ENCODE peak calls at places on chromosomes 5 and 9, in nine cellular contexts. P is ascending aorta, D is A673, E is A549, I is heart left ventricle, J is endothelial cell of umbilical vein, O is tibial artery, N is fibroblast of lung, F is AG10803. W is an unnamed sample.

GRCh38 chr5:156631005-156631404 is 219.1 kb upstream of the PPP1R2B start:
- DNase-seq in P (no peak), N (no peak), O (no peak), I (no peak), J (no peak), E (no peak), D (no peak), F (no peak), W (no peak)

GRCh38 chr5:912356-913091 is 19.8 kb downstream of the TRIP13 start:
- DNase-seq in O (peak), D (peak), P (no peak), E (peak), F (peak), N (peak), J (peak), I (no peak), W (peak)

GRCh38 chr5:4250254-4250653 is 654.6 kb downstream of the IRX1 start:
- DNase-seq in F (no peak), O (no peak), E (no peak), D (no peak), J (no peak), I (no peak), P (no peak), N (no peak), W (no peak)

GRCh38 chr9:134396825-134397224 is 70.6 kb downstream of the RXRA start:
- DNase-seq in J (peak), E (no peak), D (peak), P (no peak), F (no peak), N (no peak), I (no peak), O (no peak), W (no peak)

GRCh38 chr9:91164724-91165520 is 196.8 kb downstream of the AUH start:
- DNase-seq in P (peak), N (peak), J (peak), D (no peak), O (peak), E (peak), I (peak), F (peak), W (peak)

GRCh38 chr5:14268738-14269137 is 125.6 kb downstream of the TRIO start:
- DNase-seq in I (peak), N (peak), F (peak), D (no peak), P (no peak), O (peak), J (peak), E (no peak), W (no peak)

GRCh38 chr5:1121101-1121500 is 9.2 kb upstream of the SLC12A7 start:
- DNase-seq in P (no peak), E (no peak), I (no peak), D (no peak), F (no peak), J (no peak), O (no peak), N (no peak), W (no peak)

GRCh38 chr9:116674210-116674980 is 12.7 kb upstream of the TRIM32 start:
- DNase-seq in I (no peak), P (no peak), J (no peak), E (no peak), F (no peak), O (no peak), D (no peak), N (no peak), W (no peak)

GRCh38 chr9:33130501-33130900 is 36.6 kb downstream of the B4GALT1 start:
- DNase-seq in E (peak), P (no peak), I (no peak), D (peak), N (peak), O (no peak), J (peak), F (peak), W (no peak)

GRCh38 chr5:171438753-171439152 is 19.3 kb downstream of the FGF18 start:
- DNase-seq in N (no peak), F (no peak), O (no peak), E (no peak), P (no peak), D (no peak), I (no peak), J (no peak), W (no peak)

GRCh38 chr5:171434874-171435273 is 15.4 kb downstream of the FGF18 start:
- DNase-seq in J (no peak), P (no peak), N (no peak), D (no peak), E (no peak), O (no peak), I (no peak), F (no peak), W (no peak)

GRCh38 chr5:171436804-171437285 is 17.4 kb downstream of the FGF18 start:
- DNase-seq in O (no peak), F (no peak), I (no peak), N (no peak), P (no peak), E (no peak), D (no peak), J (no peak), W (no peak)

GRCh38 chr5:171435908-171436307 is 16.5 kb downstream of the FGF18 start:
- DNase-seq in I (no peak), F (no peak), D (no peak), P (no peak), J (no peak), O (no peak), E (no peak), N (no peak), W (no peak)

GRCh38 chr5:171437286-171437821 is 17.9 kb downstream of the FGF18 start:
- DNase-seq in N (no peak), D (no peak), J (no peak), I (no peak), E (no peak), F (no peak), O (no peak), P (no peak), W (no peak)
- H3K4me3 ChIP-seq in N (no peak), D (no peak), J (no peak), I (no peak), E (no peak), F (no peak), O (no peak), P (no peak), W (no peak)

GRCh38 chr9:15510789-15511575 is at the start of gene PSIP1:
- DNase-seq in N (peak), E (peak), J (peak), O (peak), D (peak), I (peak), P (no peak), F (peak), W (peak)
- TF ChIP-seq CTCF in N (no peak), E (no peak), J (no peak), O (peak), D (no peak), I (no peak), P (peak), F (peak), W (no peak)

GRCh38 chr9:136372561-136373299 is 739 bp downstream of the CARD9 start:
- DNase-seq in I (peak), N (peak), F (peak), O (peak), P (no peak), E (no peak), D (no peak), J (peak), W (peak)
- H3K4me3 ChIP-seq in I (peak), N (no peak), F (peak), O (peak), P (peak), E (no peak), D (no peak), J (no peak), W (no peak)

GRCh38 chr5:45796959-45797553 is 100.9 kb upstream of the HCN1 start:
- DNase-seq in N (no peak), F (no peak), O (no peak), E (no peak), I (no peak), J (no peak), D (peak), P (no peak), W (no peak)
- TF ChIP-seq CTCF in N (no peak), F (peak), O (no peak), E (no peak), I (no peak), J (no peak), D (peak), P (no peak), W (peak)

DNA sequence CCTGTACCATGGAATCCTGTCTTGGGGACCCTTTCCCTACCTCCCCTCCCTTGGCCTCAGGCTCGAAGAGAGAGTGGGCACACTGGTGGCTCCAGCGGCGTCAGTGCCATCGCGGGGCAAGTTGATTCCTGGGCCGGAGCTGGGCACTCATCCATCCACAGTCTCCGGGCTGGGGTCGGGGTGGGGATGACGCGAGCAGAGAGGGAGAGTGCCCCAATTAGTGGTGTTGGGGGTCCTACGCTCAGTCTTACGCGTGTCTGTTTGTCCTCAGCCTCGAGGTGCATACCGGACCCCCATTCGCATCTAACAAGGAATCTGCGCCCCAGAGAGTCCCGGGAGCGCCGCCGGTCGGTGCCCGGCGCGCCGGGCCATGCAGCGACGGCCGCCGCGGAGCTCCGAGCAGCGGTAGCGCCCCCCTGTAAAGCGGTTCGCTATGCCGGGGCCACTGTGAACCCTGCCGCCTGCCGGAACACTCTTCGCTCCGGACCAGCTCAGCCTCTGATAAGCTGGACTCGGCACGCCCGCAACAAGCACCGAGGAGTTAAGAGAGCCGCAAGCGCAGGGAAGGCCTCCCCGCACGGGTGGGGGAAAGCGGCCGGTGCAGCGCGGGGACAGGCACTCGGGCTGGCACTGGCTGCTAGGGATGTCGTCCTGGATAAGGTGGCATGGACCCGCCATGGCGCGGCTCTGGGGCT is 724 bp downstream of the NTRK2 start:
- DNase-seq in N (peak), J (no peak), I (peak), D (no peak), P (no peak), E (no peak), O (peak), F (no peak), W (no peak)
- H3K4me3 ChIP-seq in N (peak), J (no peak), I (peak), D (no peak), P (peak), E (peak), O (peak), F (no peak), W (no peak)

GRCh38 chr5:132478498-132478855 is 12.1 kb downstream of the IRF1 start:
- DNase-seq in O (no peak), D (no peak), J (no peak), N (no peak), I (no peak), F (no peak), E (no peak), P (no peak), W (no peak)

GRCh38 chr5:132477784-132478497 is 12.6 kb downstream of the IRF1 start:
- DNase-seq in E (no peak), D (no peak), P (no peak), O (no peak), F (no peak), N (no peak), I (no peak), J (no peak), W (no peak)

GRCh38 chr5:132475939-132476852 is 14.4 kb downstream of the IRF1 start:
- DNase-seq in O (peak), F (no peak), J (no peak), N (no peak), D (no peak), I (peak), P (peak), E (no peak), W (no peak)

GRCh38 chr5:132475531-132475930 is 15.0 kb downstream of the IRF1 start:
- DNase-seq in F (no peak), E (no peak), I (no peak), O (peak), D (no peak), P (peak), N (no peak), J (no peak), W (no peak)

DNA sequence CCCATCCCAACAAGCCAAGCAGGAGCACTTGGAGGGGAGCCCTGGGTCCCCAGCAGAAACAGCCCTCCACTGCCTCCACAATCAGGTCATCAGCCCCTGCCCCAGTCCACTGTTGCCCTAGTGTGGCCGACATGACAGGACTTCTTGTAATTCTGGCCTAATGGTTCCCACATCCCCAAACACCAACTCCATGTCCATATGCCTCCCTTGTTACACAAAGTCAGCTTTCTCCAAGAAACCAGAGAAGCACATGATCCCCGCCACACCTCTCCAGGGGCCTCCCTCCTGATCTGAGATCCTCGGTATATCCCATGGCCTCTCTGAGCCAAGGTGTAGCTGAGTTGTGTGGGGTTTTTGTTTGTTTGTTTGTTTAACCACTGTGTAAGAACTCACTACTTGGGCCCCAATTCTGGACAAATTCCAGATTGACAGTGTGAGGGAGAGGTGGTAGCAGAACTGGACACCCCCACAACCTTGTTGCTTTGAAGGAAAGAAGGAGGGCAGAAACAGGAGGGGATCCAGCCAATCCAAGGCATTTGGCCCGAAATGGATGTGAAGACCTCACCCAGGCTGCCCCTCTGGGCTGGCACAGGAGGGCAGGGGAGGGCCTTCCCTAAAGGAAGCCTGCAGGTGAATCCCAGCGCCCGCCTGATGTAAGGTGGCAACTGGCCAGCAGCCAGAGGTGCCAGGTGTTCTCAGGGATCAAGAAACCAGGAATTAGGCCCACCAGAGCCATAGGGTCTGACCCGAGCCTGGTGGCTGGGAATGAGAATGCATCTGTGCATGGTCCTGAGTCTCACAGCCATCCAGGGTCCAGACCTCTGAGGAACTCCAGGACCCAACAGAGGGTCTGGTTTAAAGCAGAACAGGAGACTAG is 13.5 kb downstream of the IRF1 start:
- DNase-seq in N (no peak), I (no peak), P (peak), J (no peak), E (no peak), D (no peak), F (no peak), O (peak), W (no peak)
- TF ChIP-seq CTCF in N (no peak), I (no peak), P (no peak), J (no peak), E (no peak), D (no peak), F (no peak), O (no peak), W (peak)

DNA sequence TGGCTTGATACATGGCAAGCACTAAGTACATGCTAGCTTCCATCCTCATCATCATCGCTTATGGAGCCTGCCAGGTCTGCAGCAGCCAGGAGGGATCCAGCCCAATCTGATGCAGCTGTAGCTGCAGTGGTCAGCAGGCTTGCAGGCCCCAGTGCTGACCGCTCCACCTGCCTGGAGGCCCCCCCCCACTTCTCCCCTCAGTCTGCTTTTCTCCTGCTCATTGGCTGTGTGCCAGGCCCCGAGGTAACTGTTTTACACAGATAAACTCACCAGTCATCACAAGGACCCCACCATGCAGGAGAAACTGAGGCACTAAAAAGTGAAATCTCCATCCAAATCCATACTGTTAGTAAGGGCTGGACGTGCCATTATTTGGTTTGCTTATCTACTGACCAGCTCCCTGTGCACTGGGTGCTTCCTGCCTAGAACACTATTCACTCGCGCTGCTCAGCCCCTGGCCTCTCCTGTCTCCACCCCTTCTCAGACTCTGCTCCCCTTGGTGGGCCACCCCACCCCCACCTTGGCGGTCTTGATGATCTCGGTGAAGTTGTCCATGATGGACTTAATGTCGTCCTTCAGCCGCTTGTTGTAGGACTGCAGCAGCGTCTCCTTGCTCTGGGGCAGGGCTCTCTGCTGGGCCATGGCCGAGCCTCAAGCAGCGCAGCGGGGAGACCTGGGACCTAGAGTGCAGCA is 1.8 kb downstream of the MED22 start:
- DNase-seq in P (no peak), N (no peak), O (no peak), I (no peak), F (no peak), D (no peak), J (no peak), E (no peak), W (no peak)
- H3K4me3 ChIP-seq in P (peak), N (peak), O (peak), I (peak), F (peak), D (peak), J (no peak), E (peak), W (peak)

GRCh38 chr5:145204741-145205140 is 630.4 kb downstream of the PRELID2 start:
- DNase-seq in J (no peak), P (no peak), D (no peak), O (no peak), I (no peak), F (no peak), N (no peak), E (no peak), W (no peak)
- TF ChIP-seq CTCF in J (no peak), P (no peak), D (no peak), O (no peak), I (no peak), F (no peak), N (no peak), E (no peak), W (no peak)

GRCh38 chr9:6215562-6215961 is at the start of gene IL33:
- DNase-seq in P (no peak), D (peak), I (no peak), N (peak), F (no peak), O (no peak), E (no peak), J (peak), W (no peak)
- H3K4me3 ChIP-seq in P (peak), D (peak), I (peak), N (no peak), F (no peak), O (peak), E (no peak), J (peak), W (no peak)

DNA sequence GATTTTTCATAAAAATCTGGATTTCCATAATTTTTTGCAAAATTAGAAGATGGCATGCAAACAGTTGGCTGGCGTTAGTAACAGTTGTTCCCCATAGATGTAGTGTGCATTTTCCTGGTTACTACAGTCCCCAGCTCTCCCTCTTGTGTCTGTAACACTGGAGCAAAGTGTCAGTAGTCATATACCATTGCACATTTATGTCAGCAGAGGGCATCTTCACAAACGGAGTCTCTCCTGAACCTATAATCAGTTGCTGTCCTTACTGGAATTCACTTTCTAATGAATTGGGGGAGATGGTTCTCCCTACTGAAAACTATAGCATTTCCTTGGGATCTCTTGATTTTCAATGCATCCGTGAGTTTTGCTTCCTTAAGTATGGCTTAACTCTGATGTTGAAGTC is 44.7 kb upstream of the DMAC1 start:
- DNase-seq in D (peak), I (no peak), O (no peak), F (no peak), J (peak), E (no peak), N (peak), P (no peak), W (no peak)
- TF ChIP-seq CTCF in D (peak), I (no peak), O (peak), F (peak), J (no peak), E (no peak), N (peak), P (no peak), W (peak)